ENCODE peak calls at places on chromosomes 11 and 22, in five cellular contexts. One of them, this sample, is unnamed.

GRCh38 chr11:46356911-46357482 is 9.7 kb downstream of the DGKZ start:
- DNase-seq in Calu3: no peak
- DNase-seq in T-helper 9 cell: no peak
- DNase-seq in GM23248: peak
- DNase-seq in anterior cingulate cortex: no peak
- DNase-seq in this sample: peak

GRCh38 chr11:90229791-90230190 is 6.9 kb upstream of the CHORDC1 start:
- DNase-seq in Calu3: no peak
- DNase-seq in T-helper 9 cell: no peak
- DNase-seq in GM23248: peak
- DNase-seq in anterior cingulate cortex: no peak
- DNase-seq in this sample: peak

GRCh38 chr22:40156001-40156516 is 21.7 kb upstream of the TNRC6B start:
- DNase-seq in anterior cingulate cortex: no peak
- DNase-seq in T-helper 9 cell: no peak
- DNase-seq in GM23248: peak
- DNase-seq in Calu3: peak
- DNase-seq in this sample: peak

GRCh38 chr11:7167976-7168740 is 79.4 kb downstream of the RBMXL2 start:
- DNase-seq in T-helper 9 cell: no peak
- DNase-seq in Calu3: no peak
- DNase-seq in anterior cingulate cortex: no peak
- DNase-seq in GM23248: no peak
- DNase-seq in this sample: no peak

GRCh38 chr11:46759196-46759595 is 40.2 kb downstream of the F2 start:
- DNase-seq in anterior cingulate cortex: no peak
- DNase-seq in Calu3: no peak
- DNase-seq in T-helper 9 cell: no peak
- DNase-seq in GM23248: no peak
- DNase-seq in this sample: no peak

GRCh38 chr22:39818050-39818449 is 75.5 kb downstream of the ENTHD1 start:
- DNase-seq in GM23248: peak
- DNase-seq in Calu3: no peak
- DNase-seq in T-helper 9 cell: no peak
- DNase-seq in anterior cingulate cortex: no peak
- DNase-seq in this sample: peak

GRCh38 chr22:19759994-19760651 is 455 bp upstream of the TBX1 start:
- DNase-seq in T-helper 9 cell: no peak
- DNase-seq in Calu3: no peak
- DNase-seq in anterior cingulate cortex: no peak
- DNase-seq in GM23248: peak
- DNase-seq in this sample: no peak

GRCh38 chr11:4095509-4096230 is 1.1 kb downstream of the RRM1 start:
- DNase-seq in T-helper 9 cell: no peak
- DNase-seq in GM23248: peak
- DNase-seq in Calu3: no peak
- DNase-seq in anterior cingulate cortex: no peak
- DNase-seq in this sample: peak

GRCh38 chr11:77200869-77201268 is 72.8 kb downstream of the MYO7A start:
- DNase-seq in anterior cingulate cortex: no peak
- DNase-seq in Calu3: no peak
- DNase-seq in GM23248: no peak
- DNase-seq in T-helper 9 cell: no peak
- DNase-seq in this sample: no peak

GRCh38 chr11:93857413-93858185 is 7.2 kb upstream of the VSTM5 start:
- DNase-seq in GM23248: peak
- DNase-seq in Calu3: no peak
- DNase-seq in T-helper 9 cell: no peak
- DNase-seq in anterior cingulate cortex: no peak
- DNase-seq in this sample: peak

GRCh38 chr11:72970557-72971118 is 156.4 kb downstream of the ATG16L2 start:
- DNase-seq in Calu3: no peak
- DNase-seq in T-helper 9 cell: no peak
- DNase-seq in anterior cingulate cortex: no peak
- DNase-seq in GM23248: no peak
- DNase-seq in this sample: peak

GRCh38 chr11:83257638-83258229 is 28.4 kb downstream of the CCDC90B start:
- DNase-seq in GM23248: peak
- DNase-seq in Calu3: peak
- DNase-seq in T-helper 9 cell: no peak
- DNase-seq in anterior cingulate cortex: no peak
- DNase-seq in this sample: peak

GRCh38 chr11:110565690-110566336 is 136.1 kb downstream of the FDX1 start:
- DNase-seq in anterior cingulate cortex: no peak
- DNase-seq in Calu3: peak
- DNase-seq in GM23248: no peak
- DNase-seq in T-helper 9 cell: no peak
- DNase-seq in this sample: no peak

GRCh38 chr22:26748845-26749244 is 91.5 kb downstream of the MIAT start:
- DNase-seq in T-helper 9 cell: no peak
- DNase-seq in anterior cingulate cortex: no peak
- DNase-seq in Calu3: no peak
- DNase-seq in GM23248: peak
- DNase-seq in this sample: no peak

GRCh38 chr22:47161631-47162030 is 399.2 kb downstream of the TBC1D22A start:
- DNase-seq in Calu3: no peak
- DNase-seq in T-helper 9 cell: no peak
- DNase-seq in GM23248: no peak
- DNase-seq in anterior cingulate cortex: no peak
- DNase-seq in this sample: no peak

GRCh38 chr22:39502789-39503464 is 837 bp downstream of the MIEF1 start:
- DNase-seq in GM23248: peak
- DNase-seq in Calu3: no peak
- DNase-seq in anterior cingulate cortex: no peak
- DNase-seq in T-helper 9 cell: no peak
- DNase-seq in this sample: peak

GRCh38 chr11:7672960-7673723 is at the start of gene CYB5R2:
- DNase-seq in anterior cingulate cortex: no peak
- DNase-seq in Calu3: peak
- DNase-seq in GM23248: peak
- DNase-seq in T-helper 9 cell: no peak
- DNase-seq in this sample: peak

GRCh38 chr11:279966-280761 is 2.0 kb downstream of the NLRP6 start:
- DNase-seq in GM23248: peak
- DNase-seq in Calu3: peak
- DNase-seq in T-helper 9 cell: no peak
- DNase-seq in anterior cingulate cortex: no peak
- DNase-seq in this sample: peak

GRCh38 chr11:92804388-92804787 is 165.1 kb upstream of the MTNR1B start:
- DNase-seq in T-helper 9 cell: no peak
- DNase-seq in Calu3: no peak
- DNase-seq in GM23248: no peak
- DNase-seq in anterior cingulate cortex: no peak
- DNase-seq in this sample: no peak

GRCh38 chr11:61587951-61588695 is 7.2 kb upstream of the SYT7 start:
- DNase-seq in Calu3: peak
- DNase-seq in anterior cingulate cortex: no peak
- DNase-seq in T-helper 9 cell: peak
- DNase-seq in GM23248: peak
- DNase-seq in this sample: peak

GRCh38 chr11:115215694-115216615 is 288.3 kb downstream of the CADM1 start:
- DNase-seq in anterior cingulate cortex: no peak
- DNase-seq in T-helper 9 cell: no peak
- DNase-seq in Calu3: no peak
- DNase-seq in GM23248: peak
- DNase-seq in this sample: no peak

GRCh38 chr22:48141301-48141700 is 1378.9 kb downstream of the TBC1D22A start:
- DNase-seq in T-helper 9 cell: no peak
- DNase-seq in GM23248: no peak
- DNase-seq in anterior cingulate cortex: no peak
- DNase-seq in Calu3: no peak
- DNase-seq in this sample: no peak

GRCh38 chr11:111938687-111939160 is 1.6 kb downstream of the DIXDC1 start:
- DNase-seq in T-helper 9 cell: no peak
- DNase-seq in anterior cingulate cortex: no peak
- DNase-seq in GM23248: peak
- DNase-seq in Calu3: no peak
- DNase-seq in this sample: peak

GRCh38 chr22:45549739-45550138 is 47.1 kb downstream of the FBLN1 start:
- DNase-seq in T-helper 9 cell: no peak
- DNase-seq in anterior cingulate cortex: no peak
- DNase-seq in Calu3: no peak
- DNase-seq in GM23248: peak
- DNase-seq in this sample: peak

GRCh38 chr11:116879789-116880402 is 42.5 kb upstream of the APOA1 start:
- DNase-seq in anterior cingulate cortex: no peak
- DNase-seq in T-helper 9 cell: no peak
- DNase-seq in GM23248: peak
- DNase-seq in Calu3: peak
- DNase-seq in this sample: peak

GRCh38 chr22:25120093-25120561 is 79.5 kb upstream of the CRYBB3 start:
- DNase-seq in Calu3: peak
- DNase-seq in T-helper 9 cell: no peak
- DNase-seq in GM23248: no peak
- DNase-seq in anterior cingulate cortex: no peak
- DNase-seq in this sample: no peak

GRCh38 chr11:84384637-84385227 is 1098.6 kb upstream of the CCDC90B start:
- DNase-seq in T-helper 9 cell: no peak
- DNase-seq in Calu3: peak
- DNase-seq in anterior cingulate cortex: peak
- DNase-seq in GM23248: peak
- DNase-seq in this sample: peak

GRCh38 chr22:41951898-41952474 is at the start of gene SMIM45:
- DNase-seq in anterior cingulate cortex: peak
- DNase-seq in T-helper 9 cell: no peak
- DNase-seq in Calu3: no peak
- DNase-seq in GM23248: no peak
- DNase-seq in this sample: no peak

GRCh38 chr11:124798991-124799383 is 1.2 kb downstream of the MSANTD2 start:
- DNase-seq in T-helper 9 cell: no peak
- DNase-seq in anterior cingulate cortex: no peak
- DNase-seq in Calu3: peak
- DNase-seq in GM23248: peak
- DNase-seq in this sample: peak

GRCh38 chr11:129277216-129277838 is 85.2 kb upstream of the ARHGAP32 start:
- DNase-seq in GM23248: peak
- DNase-seq in Calu3: no peak
- DNase-seq in anterior cingulate cortex: no peak
- DNase-seq in T-helper 9 cell: no peak
- DNase-seq in this sample: peak